ENCODE peak calls at places on chromosome 15, in seven cellular contexts. H is EL, U is HTR-8/SVneo, F is glutamatergic neuron, I is BJ, Q is activated T-cell treated with anti-CD3 and anti-CD28 coated beads for 24 hours, X is H7. J is an unnamed sample.

GRCh38 chr15:80906159-80906775 is 83.4 kb downstream of the MESD start:
- DNase-seq in H (peak; percentile 13), Q (no peak), X (no peak), U (peak; percentile 69), I (no peak), F (no peak), J (no peak)

GRCh38 chr15:88264622-88265021 is 8.1 kb upstream of the NTRK3 start:
- DNase-seq in H (no peak), I (no peak), F (no peak), U (no peak), Q (no peak), X (no peak), J (no peak)

GRCh38 chr15:65921780-65922179 is 52.5 kb downstream of the RAB11A start:
- DNase-seq in H (no peak), U (no peak), I (no peak), F (no peak), Q (no peak), X (no peak), J (no peak)

GRCh38 chr15:98484914-98485313 is 163.4 kb upstream of the IGF1R start:
- DNase-seq in X (no peak), I (no peak), Q (no peak), F (no peak), H (no peak), U (no peak), J (no peak)

GRCh38 chr15:25767356-25768151 is 95.6 kb downstream of the ATP10A start:
- DNase-seq in Q (no peak), H (no peak), F (no peak), X (peak; percentile 20), I (no peak), U (no peak), J (no peak)

GRCh38 chr15:57591822-57592367 is at the start of gene MYZAP:
- DNase-seq in I (no peak), U (peak; percentile 44), Q (peak; percentile 37), F (peak; percentile 49), X (peak; percentile 95), H (peak; percentile 41), J (peak; percentile 47)

GRCh38 chr15:99507016-99507731 is 58.6 kb upstream of the MEF2A start:
- DNase-seq in I (no peak), X (no peak), U (no peak), H (peak; percentile 17), Q (no peak), F (no peak), J (no peak)

GRCh38 chr15:92909131-92909781 is 9.1 kb downstream of the CHD2 start:
- DNase-seq in U (no peak), H (peak; percentile 82), I (no peak), F (no peak), X (no peak), Q (no peak), J (no peak)

GRCh38 chr15:25619076-25619475 is 180.3 kb upstream of the UBE3A start:
- DNase-seq in H (no peak), Q (no peak), I (no peak), U (no peak), X (no peak), F (no peak), J (no peak)

GRCh38 chr15:72785452-72786243 is 2.1 kb upstream of the ADPGK start:
- DNase-seq in U (no peak), Q (peak; percentile 28), X (no peak), F (no peak), H (no peak), I (no peak), J (peak; percentile 47)

GRCh38 chr15:38996111-38996541 is 431.5 kb upstream of the RASGRP1 start:
- DNase-seq in Q (no peak), X (no peak), F (no peak), H (peak; percentile 89), U (peak; percentile 24), I (peak; percentile 95), J (no peak)

GRCh38 chr15:83282859-83283812 is 1.3 kb downstream of the BNC1 start:
- DNase-seq in I (no peak), X (peak; percentile 85), U (peak; percentile 28), H (peak; percentile 51), F (peak; percentile 63), Q (no peak), J (no peak)

GRCh38 chr15:71278989-71279756 is 163.9 kb downstream of the THSD4 start:
- DNase-seq in I (peak; percentile 79), H (peak; percentile 94), Q (no peak), F (no peak), X (no peak), U (peak; percentile 81), J (no peak)

GRCh38 chr15:33195283-33195682 is 769 bp upstream of the FMN1 start:
- DNase-seq in Q (no peak), U (no peak), I (no peak), H (no peak), X (no peak), F (no peak), J (no peak)

GRCh38 chr15:64991536-64992135 is 1.9 kb upstream of the SPG21 start:
- DNase-seq in F (peak; percentile 20), X (no peak), I (no peak), H (no peak), Q (no peak), U (no peak), J (no peak)

GRCh38 chr15:94229591-94230365 is 1.6 kb upstream of the MCTP2 start:
- DNase-seq in U (no peak), X (no peak), Q (peak; percentile 31), H (no peak), F (no peak), I (no peak), J (peak; percentile 60)

GRCh38 chr15:94238539-94239118 is 7.3 kb downstream of the MCTP2 start:
- DNase-seq in F (no peak), I (no peak), X (no peak), Q (no peak), H (no peak), U (no peak), J (no peak)

GRCh38 chr15:71066983-71067382 is 48.3 kb upstream of the THSD4 start:
- DNase-seq in F (no peak), I (no peak), X (no peak), H (peak; percentile 71), Q (no peak), U (no peak), J (no peak)

GRCh38 chr15:45773149-45773548 is 138.3 kb downstream of the SQOR start:
- DNase-seq in Q (no peak), H (no peak), I (no peak), U (no peak), X (no peak), F (no peak), J (no peak)

GRCh38 chr15:29270976-29271375 is 1.4 kb upstream of the NSMCE3 start:
- DNase-seq in F (no peak), X (no peak), I (no peak), U (no peak), Q (no peak), H (peak; percentile 64), J (no peak)

GRCh38 chr15:69996842-69997478 is 100.8 kb downstream of the TLE3 start:
- DNase-seq in I (no peak), F (no peak), H (no peak), Q (no peak), U (no peak), X (no peak), J (no peak)

GRCh38 chr15:23372284-23372683 is 17.7 kb downstream of the GOLGA8S start:
- DNase-seq in U (no peak), I (no peak), H (no peak), X (peak; percentile 27), Q (no peak), F (no peak), J (no peak)

GRCh38 chr15:79184465-79184892 is 93.9 kb upstream of the RASGRF1 start:
- DNase-seq in H (peak; percentile 59), U (peak; percentile 50), Q (peak; percentile 51), I (no peak), X (peak; percentile 83), F (peak; percentile 81), J (peak; percentile 51)

GRCh38 chr15:73240864-73241499 is 127.8 kb downstream of the HCN4 start:
- DNase-seq in X (peak; percentile 28), Q (peak; percentile 70), H (peak; percentile 52), F (peak; percentile 80), U (peak; percentile 82), I (no peak), J (peak; percentile 62)

GRCh38 chr15:76996526-76997401 is 1.8 kb downstream of the PSTPIP1 start:
- DNase-seq in X (no peak), H (peak; percentile 41), I (no peak), U (peak; percentile 23), Q (peak; percentile 57), F (peak; percentile 8), J (peak; percentile 64)

GRCh38 chr15:87287156-87287555 is 969.4 kb downstream of the NTRK3 start:
- DNase-seq in F (no peak), H (peak; percentile 91), U (peak; percentile 51), Q (no peak), I (peak; percentile 73), X (no peak), J (no peak)

GRCh38 chr15:31856581-31856980 is 173.7 kb upstream of the CHRNA7 start:
- DNase-seq in F (no peak), Q (no peak), X (no peak), U (no peak), I (no peak), H (no peak), J (no peak)

GRCh38 chr15:44802336-44802735 is 66.0 kb downstream of the TRIM69 start:
- DNase-seq in F (no peak), Q (no peak), I (no peak), U (no peak), X (no peak), H (no peak), J (no peak)

GRCh38 chr15:69951511-69952209 is 146.1 kb downstream of the TLE3 start:
- DNase-seq in I (no peak), F (no peak), Q (no peak), H (no peak), X (no peak), U (no peak), J (no peak)

GRCh38 chr15:78837543-78837942 is 26.3 kb upstream of the ADAMTS7 start:
- DNase-seq in Q (no peak), I (no peak), F (no peak), U (no peak), X (peak; percentile 69), H (no peak), J (no peak)

GRCh38 chr15:67521770-67522568 is 1.0 kb downstream of the C15orf61 start:
- DNase-seq in X (no peak), Q (no peak), F (no peak), I (no peak), H (peak; percentile 42), U (no peak), J (no peak)

GRCh38 chr15:50003786-50004334 is 115.2 kb downstream of the ATP8B4 start:
- DNase-seq in U (peak; percentile 71), I (peak; percentile 23), Q (peak; percentile 7), X (peak; percentile 31), H (peak; percentile 83), F (peak; percentile 92), J (peak; percentile 34)

J was measured in activated naive CD8-positive, alpha-beta T cell treated with anti-CD3 and anti-CD28 coated beads for 36 hours.